ENCODE peak calls at places on chromosomes 12 and 14, in eight cellular contexts. One of them, this sample, is unnamed.

GRCh38 chr12:44117368-44117767 is 281.5 kb downstream of the TMEM117 start:
- DNase-seq in transverse colon: no peak
- DNase-seq in A549: no peak
- DNase-seq in stomach: no peak
- DNase-seq in HepG2: no peak
- DNase-seq in ovary: no peak
- DNase-seq in sigmoid colon: no peak
- DNase-seq in SK-N-SH: no peak
- DNase-seq in this sample: no peak

GRCh38 chr14:32808574-32809098 is 130.0 kb upstream of the NPAS3 start:
- DNase-seq in transverse colon: no peak
- DNase-seq in A549: no peak
- DNase-seq in stomach: no peak
- DNase-seq in HepG2: no peak
- DNase-seq in ovary: no peak
- DNase-seq in sigmoid colon: no peak
- DNase-seq in SK-N-SH: no peak
- DNase-seq in this sample: no peak

GRCh38 chr12:89983622-89984021 is 275.0 kb upstream of the ATP2B1 start:
- DNase-seq in transverse colon: no peak
- DNase-seq in A549: no peak
- DNase-seq in stomach: no peak
- DNase-seq in HepG2: no peak
- DNase-seq in ovary: no peak
- DNase-seq in sigmoid colon: no peak
- DNase-seq in SK-N-SH: no peak
- DNase-seq in this sample: no peak

GRCh38 chr12:51012570-51013236 is 13.5 kb downstream of the SLC11A2 start:
- DNase-seq in transverse colon: no peak
- DNase-seq in A549: no peak
- DNase-seq in stomach: no peak
- DNase-seq in HepG2: no peak
- DNase-seq in ovary: no peak
- DNase-seq in sigmoid colon: no peak
- DNase-seq in SK-N-SH: no peak
- DNase-seq in this sample: no peak

GRCh38 chr14:73168274-73168673 is 32.0 kb downstream of the PSEN1 start:
- DNase-seq in transverse colon: no peak
- DNase-seq in A549: no peak
- DNase-seq in stomach: no peak
- DNase-seq in HepG2: no peak
- DNase-seq in ovary: no peak
- DNase-seq in sigmoid colon: no peak
- DNase-seq in SK-N-SH: no peak
- DNase-seq in this sample: no peak

GRCh38 chr12:122471324-122472226 is 29.2 kb downstream of the ZCCHC8 start:
- DNase-seq in transverse colon: no peak
- DNase-seq in A549: peak
- DNase-seq in stomach: peak
- DNase-seq in HepG2: peak
- DNase-seq in ovary: no peak
- DNase-seq in sigmoid colon: no peak
- DNase-seq in SK-N-SH: peak
- DNase-seq in this sample: no peak

GRCh38 chr12:117792471-117792870 is 176.3 kb downstream of the KSR2 start:
- DNase-seq in transverse colon: no peak
- DNase-seq in A549: peak
- DNase-seq in stomach: no peak
- DNase-seq in HepG2: no peak
- DNase-seq in ovary: no peak
- DNase-seq in sigmoid colon: no peak
- DNase-seq in SK-N-SH: no peak
- DNase-seq in this sample: no peak

GRCh38 chr12:93978553-93978952 is 169.8 kb upstream of the PLXNC1 start:
- DNase-seq in transverse colon: no peak
- DNase-seq in A549: no peak
- DNase-seq in stomach: no peak
- DNase-seq in HepG2: no peak
- DNase-seq in ovary: no peak
- DNase-seq in sigmoid colon: peak
- DNase-seq in SK-N-SH: no peak
- DNase-seq in this sample: no peak

GRCh38 chr12:110744176-110744575 is 1.5 kb upstream of the PPP1CC start:
- DNase-seq in transverse colon: no peak
- DNase-seq in A549: peak
- DNase-seq in stomach: no peak
- DNase-seq in HepG2: peak
- DNase-seq in ovary: no peak
- DNase-seq in sigmoid colon: peak
- DNase-seq in SK-N-SH: no peak
- DNase-seq in this sample: no peak

GRCh38 chr12:12079291-12079690 is 8.6 kb downstream of the BCL2L14 start:
- DNase-seq in transverse colon: no peak
- DNase-seq in A549: no peak
- DNase-seq in stomach: no peak
- DNase-seq in HepG2: no peak
- DNase-seq in ovary: no peak
- DNase-seq in sigmoid colon: no peak
- DNase-seq in SK-N-SH: no peak
- DNase-seq in this sample: peak

GRCh38 chr14:29716150-29716549 is 211.5 kb downstream of the PRKD1 start:
- DNase-seq in transverse colon: no peak
- DNase-seq in A549: no peak
- DNase-seq in stomach: no peak
- DNase-seq in HepG2: no peak
- DNase-seq in ovary: no peak
- DNase-seq in sigmoid colon: no peak
- DNase-seq in SK-N-SH: no peak
- DNase-seq in this sample: no peak

GRCh38 chr12:65121049-65121955 is at the start of gene WIF1:
- DNase-seq in transverse colon: peak
- DNase-seq in A549: peak
- DNase-seq in stomach: peak
- DNase-seq in HepG2: no peak
- DNase-seq in ovary: no peak
- DNase-seq in sigmoid colon: peak
- DNase-seq in SK-N-SH: peak
- DNase-seq in this sample: no peak

GRCh38 chr12:13223176-13223806 is 26.8 kb downstream of the EMP1 start:
- DNase-seq in transverse colon: no peak
- DNase-seq in A549: peak
- DNase-seq in stomach: no peak
- DNase-seq in HepG2: peak
- DNase-seq in ovary: no peak
- DNase-seq in sigmoid colon: no peak
- DNase-seq in SK-N-SH: no peak
- DNase-seq in this sample: peak

GRCh38 chr14:76640923-76641395 is 120.3 kb upstream of the VASH1 start:
- DNase-seq in transverse colon: no peak
- DNase-seq in A549: no peak
- DNase-seq in stomach: no peak
- DNase-seq in HepG2: no peak
- DNase-seq in ovary: no peak
- DNase-seq in sigmoid colon: peak
- DNase-seq in SK-N-SH: no peak
- DNase-seq in this sample: no peak

GRCh38 chr14:67359319-67359774 is 257 bp downstream of the ATP6V1D start:
- DNase-seq in transverse colon: peak
- DNase-seq in A549: no peak
- DNase-seq in stomach: no peak
- DNase-seq in HepG2: peak
- DNase-seq in ovary: no peak
- DNase-seq in sigmoid colon: peak
- DNase-seq in SK-N-SH: no peak
- DNase-seq in this sample: no peak

GRCh38 chr14:102900631-102901571 is 21.6 kb upstream of the AMN start:
- DNase-seq in transverse colon: no peak
- DNase-seq in A549: no peak
- DNase-seq in stomach: no peak
- DNase-seq in HepG2: no peak
- DNase-seq in ovary: no peak
- DNase-seq in sigmoid colon: no peak
- DNase-seq in SK-N-SH: peak
- DNase-seq in this sample: no peak

GRCh38 chr12:109445224-109445623 is 31.9 kb downstream of the KCTD10 start:
- DNase-seq in transverse colon: no peak
- DNase-seq in A549: no peak
- DNase-seq in stomach: no peak
- DNase-seq in HepG2: no peak
- DNase-seq in ovary: no peak
- DNase-seq in sigmoid colon: no peak
- DNase-seq in SK-N-SH: no peak
- DNase-seq in this sample: no peak

GRCh38 chr14:103382375-103382774 is 2.8 kb upstream of the MARK3 start:
- DNase-seq in transverse colon: no peak
- DNase-seq in A549: peak
- DNase-seq in stomach: no peak
- DNase-seq in HepG2: no peak
- DNase-seq in ovary: no peak
- DNase-seq in sigmoid colon: no peak
- DNase-seq in SK-N-SH: no peak
- DNase-seq in this sample: no peak

GRCh38 chr14:54682578-54682977 is 115.7 kb downstream of the SAMD4A start:
- DNase-seq in transverse colon: no peak
- DNase-seq in A549: no peak
- DNase-seq in stomach: no peak
- DNase-seq in HepG2: no peak
- DNase-seq in ovary: no peak
- DNase-seq in sigmoid colon: no peak
- DNase-seq in SK-N-SH: no peak
- DNase-seq in this sample: no peak

GRCh38 chr12:77161944-77162343 is 96.6 kb upstream of the E2F7 start:
- DNase-seq in transverse colon: no peak
- DNase-seq in A549: no peak
- DNase-seq in stomach: no peak
- DNase-seq in HepG2: no peak
- DNase-seq in ovary: no peak
- DNase-seq in sigmoid colon: no peak
- DNase-seq in SK-N-SH: no peak
- DNase-seq in this sample: no peak
- TF ChIP-seq EP300 in transverse colon: no peak
- TF ChIP-seq EP300 in A549: no peak
- TF ChIP-seq EP300 in stomach: no peak
- TF ChIP-seq EP300 in HepG2: no peak
- TF ChIP-seq EP300 in ovary: no peak
- TF ChIP-seq EP300 in sigmoid colon: no peak
- TF ChIP-seq EP300 in SK-N-SH: no peak
- TF ChIP-seq EP300 in this sample: no peak

GRCh38 chr12:3038166-3038565 is 39.0 kb upstream of the TSPAN9 start:
- DNase-seq in transverse colon: no peak
- DNase-seq in A549: no peak
- DNase-seq in stomach: no peak
- DNase-seq in HepG2: no peak
- DNase-seq in ovary: no peak
- DNase-seq in sigmoid colon: no peak
- DNase-seq in SK-N-SH: no peak
- DNase-seq in this sample: no peak

GRCh38 chr12:3036901-3037600 is 40.1 kb upstream of the TSPAN9 start:
- DNase-seq in transverse colon: no peak
- DNase-seq in A549: no peak
- DNase-seq in stomach: no peak
- DNase-seq in HepG2: no peak
- DNase-seq in ovary: no peak
- DNase-seq in sigmoid colon: no peak
- DNase-seq in SK-N-SH: no peak
- DNase-seq in this sample: no peak

GRCh38 chr12:3035171-3035570 is 42.0 kb upstream of the TSPAN9 start:
- DNase-seq in transverse colon: no peak
- DNase-seq in A549: no peak
- DNase-seq in stomach: no peak
- DNase-seq in HepG2: no peak
- DNase-seq in ovary: no peak
- DNase-seq in sigmoid colon: no peak
- DNase-seq in SK-N-SH: no peak
- DNase-seq in this sample: no peak

GRCh38 chr12:3034067-3034750 is 43.0 kb upstream of the TSPAN9 start:
- DNase-seq in transverse colon: peak
- DNase-seq in A549: peak
- DNase-seq in stomach: peak
- DNase-seq in HepG2: peak
- DNase-seq in ovary: peak
- DNase-seq in sigmoid colon: peak
- DNase-seq in SK-N-SH: peak
- DNase-seq in this sample: no peak

GRCh38 chr12:3035815-3036702 is 41.1 kb upstream of the TSPAN9 start:
- DNase-seq in transverse colon: no peak
- DNase-seq in A549: no peak
- DNase-seq in stomach: no peak
- DNase-seq in HepG2: no peak
- DNase-seq in ovary: no peak
- DNase-seq in sigmoid colon: no peak
- DNase-seq in SK-N-SH: peak
- DNase-seq in this sample: no peak
- TF ChIP-seq EP300 in transverse colon: no peak
- TF ChIP-seq EP300 in A549: no peak
- TF ChIP-seq EP300 in stomach: no peak
- TF ChIP-seq EP300 in HepG2: no peak
- TF ChIP-seq EP300 in ovary: no peak
- TF ChIP-seq EP300 in sigmoid colon: no peak
- TF ChIP-seq EP300 in SK-N-SH: no peak
- TF ChIP-seq EP300 in this sample: no peak

GRCh38 chr14:68781161-68782021 is 11.5 kb downstream of the ZFP36L1 start:
- DNase-seq in transverse colon: peak
- DNase-seq in A549: no peak
- DNase-seq in stomach: peak
- DNase-seq in HepG2: no peak
- DNase-seq in ovary: peak
- DNase-seq in sigmoid colon: peak
- DNase-seq in SK-N-SH: no peak
- DNase-seq in this sample: no peak
- TF ChIP-seq EP300 in transverse colon: no peak
- TF ChIP-seq EP300 in A549: no peak
- TF ChIP-seq EP300 in stomach: no peak
- TF ChIP-seq EP300 in HepG2: no peak
- TF ChIP-seq EP300 in ovary: no peak
- TF ChIP-seq EP300 in sigmoid colon: no peak
- TF ChIP-seq EP300 in SK-N-SH: no peak
- TF ChIP-seq EP300 in this sample: no peak

DNA sequence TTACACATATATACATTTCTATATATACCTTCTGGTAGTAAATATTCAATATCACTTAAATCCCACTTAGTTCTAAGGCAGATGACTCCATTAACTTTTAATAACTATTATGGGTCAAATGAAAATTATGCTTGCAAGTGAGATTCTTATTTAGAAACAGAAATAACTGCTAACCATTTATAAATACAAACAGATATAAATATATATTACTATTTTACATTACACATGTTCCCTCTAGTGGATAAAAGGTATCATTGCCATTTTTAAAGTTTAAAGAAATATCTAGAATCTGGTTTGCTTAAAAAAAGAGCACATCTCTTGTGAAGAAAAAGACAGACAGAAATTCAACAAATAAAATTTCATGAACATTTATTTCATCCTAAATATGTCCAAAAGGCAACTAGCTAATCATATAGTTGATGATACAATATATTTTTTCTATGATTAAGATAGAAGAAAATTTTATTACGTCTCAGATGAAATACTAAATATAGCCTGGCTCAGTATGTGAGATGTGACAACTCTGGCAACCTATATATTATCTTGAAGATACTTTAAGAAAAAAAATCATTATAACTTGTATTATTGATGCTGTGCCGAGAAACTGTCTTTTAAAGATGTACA is 11.7 kb upstream of the RAD51AP1 start:
- DNase-seq in transverse colon: no peak
- DNase-seq in A549: peak
- DNase-seq in stomach: no peak
- DNase-seq in HepG2: peak
- DNase-seq in ovary: no peak
- DNase-seq in sigmoid colon: no peak
- DNase-seq in SK-N-SH: peak
- DNase-seq in this sample: no peak
- TF ChIP-seq EP300 in transverse colon: no peak
- TF ChIP-seq EP300 in A549: no peak
- TF ChIP-seq EP300 in stomach: no peak
- TF ChIP-seq EP300 in HepG2: no peak
- TF ChIP-seq EP300 in ovary: no peak
- TF ChIP-seq EP300 in sigmoid colon: no peak
- TF ChIP-seq EP300 in SK-N-SH: no peak
- TF ChIP-seq EP300 in this sample: no peak